ENCODE peak calls at places on chromosomes 6 and 20, in five cellular contexts. C is lower lobe of right lung, Q is astrocyte of the spinal cord, M is pancreas, O is fibroblast of villous mesenchyme. X is an unnamed sample.

GRCh38 chr20:44691424-44692423 is 23.4 kb upstream of the CCN5 start:
- DNase-seq in C (no peak), Q (no peak), M (no peak), O (no peak), X (no peak)

GRCh38 chr20:51648571-51648947 is 106.0 kb upstream of the NFATC2 start:
- DNase-seq in C (no peak), Q (no peak), M (no peak), O (no peak), X (no peak)

GRCh38 chr20:577167-577791 is 32.8 kb downstream of the TCF15 start:
- DNase-seq in C (no peak), Q (no peak), M (no peak), O (peak), X (no peak)

GRCh38 chr6:169669889-169670288 is 31.9 kb downstream of the WDR27 start:
- DNase-seq in C (no peak), Q (peak), M (no peak), O (peak), X (no peak)

GRCh38 chr6:37695857-37696219 is 1.8 kb downstream of the MDGA1 start:
- DNase-seq in C (no peak), Q (no peak), M (no peak), O (no peak), X (no peak)

GRCh38 chr6:36666726-36667591 is 11.6 kb upstream of the CDKN1A start:
- DNase-seq in C (peak), Q (peak), M (peak), O (peak), X (peak)

GRCh38 chr6:40631760-40632159 is 44.6 kb upstream of the LRFN2 start:
- DNase-seq in C (no peak), Q (no peak), M (no peak), O (no peak), X (no peak)

GRCh38 chr20:59564943-59565342 is 39.4 kb upstream of the PHACTR3 start:
- DNase-seq in C (no peak), Q (no peak), M (no peak), O (no peak), X (no peak)

GRCh38 chr6:31156647-31157046 is 955 bp downstream of the CCHCR1 start:
- DNase-seq in C (no peak), Q (no peak), M (no peak), O (no peak), X (no peak)

GRCh38 chr6:159197251-159197650 is 28.1 kb downstream of the FNDC1 start:
- DNase-seq in C (no peak), Q (no peak), M (no peak), O (no peak), X (no peak)

GRCh38 chr20:25484911-25485511 is 77.5 kb downstream of the GINS1 start:
- DNase-seq in C (no peak), Q (no peak), M (no peak), O (no peak), X (no peak)

GRCh38 chr6:25570608-25571007 is 81.4 kb upstream of the SCGN start:
- DNase-seq in C (no peak), Q (no peak), M (no peak), O (no peak), X (no peak)

GRCh38 chr6:116070990-116071389 is 10.3 kb upstream of the FRK start:
- DNase-seq in C (no peak), Q (peak), M (no peak), O (no peak), X (no peak)

GRCh38 chr6:151975795-151976194 is 168.3 kb downstream of the ESR1 start:
- DNase-seq in C (no peak), Q (no peak), M (no peak), O (no peak), X (no peak)

DNA sequence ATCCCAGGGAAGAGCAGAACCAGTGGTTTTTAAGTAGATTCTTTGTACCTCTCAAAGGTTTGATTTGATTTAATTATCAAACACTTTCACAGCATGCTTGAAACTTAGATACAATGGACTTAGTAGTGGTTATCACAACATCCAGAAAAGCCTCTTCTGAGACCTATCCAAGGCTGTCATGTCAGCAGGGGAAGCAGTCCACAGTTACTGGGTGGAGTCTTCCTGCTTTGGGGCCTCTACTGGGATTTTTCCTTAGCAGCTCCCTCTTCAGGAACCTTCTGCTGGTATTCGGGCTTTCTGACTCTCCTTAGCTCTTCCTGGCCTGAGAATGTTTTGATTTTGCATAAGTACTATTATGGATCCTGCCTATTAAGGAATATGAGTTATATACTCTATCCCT is 36.0 kb downstream of the ARFGEF2 start:
- DNase-seq in C (no peak), Q (no peak), M (no peak), O (peak), X (no peak)
- TF ChIP-seq CTCF in C (no peak), Q (no peak), M (no peak), O (no peak), X (no peak)

GRCh38 chr20:62448788-62449187 is 21.4 kb upstream of the RBBP8NL start:
- DNase-seq in C (no peak), Q (no peak), M (no peak), O (no peak), X (no peak)

GRCh38 chr20:62448038-62448437 is 20.7 kb upstream of the RBBP8NL start:
- DNase-seq in C (no peak), Q (no peak), M (no peak), O (no peak), X (no peak)

GRCh38 chr20:62451156-62451767 is 23.9 kb upstream of the RBBP8NL start:
- DNase-seq in C (no peak), Q (no peak), M (no peak), O (no peak), X (no peak)

GRCh38 chr20:62451970-62452369 is 23.8 kb downstream of the GATA5 start:
- DNase-seq in C (no peak), Q (no peak), M (no peak), O (no peak), X (no peak)

GRCh38 chr20:62449951-62450815 is 22.8 kb upstream of the RBBP8NL start:
- DNase-seq in C (no peak), Q (no peak), M (no peak), O (no peak), X (no peak)
- TF ChIP-seq CTCF in C (no peak), Q (peak), M (no peak), O (no peak), X (no peak)

GRCh38 chr20:58237318-58238182 is 9.1 kb upstream of the ANKRD60 start:
- DNase-seq in C (no peak), Q (peak), M (no peak), O (peak), X (no peak)
- TF ChIP-seq CTCF in C (peak), Q (no peak), M (no peak), O (no peak), X (no peak)

GRCh38 chr20:10527781-10528180 is 92.7 kb downstream of the SLX4IP start:
- DNase-seq in C (no peak), Q (no peak), M (no peak), O (no peak), X (no peak)
- TF ChIP-seq CTCF in C (no peak), Q (no peak), M (no peak), O (no peak), X (no peak)

DNA sequence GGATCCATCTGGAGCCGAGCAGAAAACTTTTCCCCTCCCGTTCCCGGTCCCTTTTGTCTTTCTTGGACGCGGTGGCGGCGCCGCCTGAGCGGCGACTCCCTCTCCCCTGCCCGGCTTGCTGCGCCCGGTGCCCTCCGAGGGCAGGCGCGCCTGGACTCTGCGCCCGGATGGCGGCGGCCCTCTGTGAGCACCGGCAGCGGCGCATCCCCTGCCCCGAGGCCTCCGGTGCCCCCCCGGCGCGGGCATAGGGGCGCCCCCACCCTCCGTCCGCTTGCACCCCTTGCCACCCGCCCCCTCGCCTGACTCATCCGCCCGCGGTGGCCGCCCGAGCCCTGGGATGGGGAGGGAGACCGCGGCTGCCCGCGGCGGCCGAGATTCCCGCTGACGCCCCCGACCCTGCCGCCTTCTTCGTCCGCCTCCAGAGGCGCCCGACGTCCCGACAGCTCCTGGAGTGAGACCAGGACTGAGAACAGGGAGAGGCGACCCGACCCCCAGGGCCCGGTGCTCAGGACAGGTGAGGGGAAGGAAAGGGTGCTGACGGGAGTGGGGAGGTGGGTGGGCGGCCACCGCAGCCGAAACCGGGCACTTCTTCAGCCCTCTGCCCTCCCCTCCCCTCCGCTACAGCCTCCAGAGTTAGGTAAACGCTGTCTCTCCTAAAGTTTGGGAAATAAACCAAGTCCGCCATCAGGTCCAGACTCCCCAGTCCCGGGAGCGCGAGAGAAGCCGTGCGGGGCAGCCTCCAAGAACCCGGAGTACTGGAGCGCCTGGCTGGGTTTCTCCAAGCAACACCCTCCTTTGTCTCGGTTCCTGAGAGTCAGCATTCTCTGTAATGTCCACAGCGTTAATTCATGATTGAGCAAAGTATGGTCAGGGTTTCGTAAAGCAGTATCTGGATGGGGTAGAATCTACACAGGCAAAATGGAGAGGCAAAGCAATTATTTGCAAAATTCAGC is at the start of gene TMEM200A:
- DNase-seq in C (peak), Q (peak), M (no peak), O (peak), X (peak)
- TF ChIP-seq CTCF in C (no peak), Q (peak), M (no peak), O (no peak), X (no peak)

GRCh38 chr6:167208819-167209576 is 51.2 kb upstream of the GPR31 start:
- DNase-seq in C (no peak), Q (no peak), M (no peak), O (no peak), X (no peak)
- TF ChIP-seq CTCF in C (no peak), Q (no peak), M (no peak), O (no peak), X (no peak)

GRCh38 chr20:62782149-62782892 is 14.0 kb upstream of the MRGBP start:
- DNase-seq in C (no peak), Q (no peak), M (no peak), O (no peak), X (no peak)
- TF ChIP-seq CTCF in C (no peak), Q (no peak), M (no peak), O (peak), X (peak)

DNA sequence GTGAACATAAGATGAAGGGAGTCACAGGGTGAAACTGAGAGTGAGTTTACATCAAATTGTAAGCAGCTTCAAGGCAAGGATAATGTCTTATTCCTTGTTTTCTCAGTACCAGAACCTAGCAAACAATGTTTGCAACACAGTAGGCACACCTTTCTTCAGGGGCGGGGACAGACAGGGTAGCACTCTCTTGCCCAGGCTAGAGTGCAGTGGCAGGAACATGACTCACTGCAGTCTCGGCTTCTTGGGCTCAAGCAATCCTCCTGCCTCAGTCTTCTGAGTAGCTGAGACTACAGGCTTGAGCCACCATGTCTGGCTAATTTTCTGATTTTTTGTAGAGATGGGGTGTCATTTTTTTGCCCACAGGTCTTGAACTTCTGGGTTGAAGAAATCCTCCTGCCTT is 299.8 kb downstream of the CD83 start:
- DNase-seq in C (no peak), Q (no peak), M (no peak), O (no peak), X (no peak)
- TF ChIP-seq CTCF in C (no peak), Q (no peak), M (no peak), O (no peak), X (no peak)

DNA sequence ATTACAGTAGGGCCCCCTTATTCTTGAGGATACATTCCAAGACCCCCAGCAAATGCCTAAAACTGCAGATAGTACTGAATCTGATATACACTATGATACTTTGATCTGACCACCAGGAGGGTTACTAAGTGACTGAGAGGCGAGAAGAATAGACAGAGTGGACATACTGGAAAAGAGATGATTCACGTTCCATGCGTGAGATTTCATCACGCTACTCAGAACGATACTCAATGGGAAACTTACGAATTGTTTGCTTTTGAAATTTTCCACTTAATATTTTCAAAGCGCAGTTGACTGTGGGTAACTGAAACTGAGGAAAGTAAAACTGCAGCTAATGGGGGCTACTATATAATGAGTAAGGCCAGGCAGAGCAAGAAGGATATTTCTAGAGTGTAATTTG is 60.8 kb downstream of the STX11 start:
- DNase-seq in C (no peak), Q (no peak), M (no peak), O (no peak), X (no peak)
- TF ChIP-seq CTCF in C (no peak), Q (no peak), M (no peak), O (no peak), X (no peak)

X was measured in GM20000.